ENCODE peak calls at places on chromosomes 4 and X, in six cellular contexts. H is GM23248, Q is GM23338, L is neural progenitor cell, Z is MM.1S, O is PC-9. J is an unnamed sample. For H3F3A and H4K20me1, the result is how much of the 10 kb centered on the place peaks cover.

GRCh38 chr4:66575024-66575696 is 904.9 kb upstream of the EPHA5 start:
- DNase-seq in Q (no peak), Z (no peak), H (no peak), O (peak), L (no peak), J (peak)

GRCh38 chrX:18410038-18410437 is 15.4 kb upstream of the CDKL5 start:
- DNase-seq in Z (no peak), O (no peak), H (peak), Q (peak), L (peak), J (peak)

GRCh38 chrX:35561985-35562384 is 236.2 kb upstream of the MAGEB16 start:
- DNase-seq in H (no peak), Z (no peak), O (no peak), Q (no peak), L (no peak), J (peak)

GRCh38 chr4:61638600-61638999 is 438.5 kb downstream of the ADGRL3 start:
- DNase-seq in Q (no peak), H (no peak), L (no peak), O (no peak), Z (no peak), J (peak)

GRCh38 chr4:17561195-17561909 is 15.6 kb upstream of the LAP3 start:
- DNase-seq in H (peak), O (no peak), Q (no peak), Z (no peak), L (no peak), J (peak)

GRCh38 chr4:153512952-153513500 is 46.9 kb downstream of the TMEM131L start:
- DNase-seq in L (no peak), Z (no peak), Q (no peak), H (peak), O (no peak), J (no peak)

GRCh38 chr4:126136922-126137781 is 822.4 kb downstream of the FAT4 start:
- DNase-seq in L (no peak), H (no peak), Q (no peak), Z (no peak), O (no peak), J (no peak)

GRCh38 chr4:15479089-15479912 is 9.6 kb downstream of the CC2D2A start:
- DNase-seq in L (peak), Q (peak), Z (peak), O (peak), H (peak), J (peak)

GRCh38 chrX:72029473-72030411 is 102.0 kb downstream of the RTL5 start:
- DNase-seq in L (peak), H (peak), Q (no peak), O (peak), Z (no peak), J (peak)

GRCh38 chrX:6667048-6667768 is 132.3 kb upstream of the VCX3A start:
- DNase-seq in H (no peak), L (no peak), Z (no peak), Q (no peak), O (no peak), J (no peak)

GRCh38 chr4:128596115-128596514 is 213.4 kb upstream of the JADE1 start:
- DNase-seq in O (no peak), Q (no peak), H (no peak), Z (no peak), L (no peak), J (no peak)

GRCh38 chrX:39260965-39261364 is 459.7 kb downstream of the MID1IP1 start:
- DNase-seq in H (peak), L (no peak), Q (no peak), Z (no peak), O (no peak), J (peak)

GRCh38 chr4:1321486-1321885 is 25.5 kb upstream of the UVSSA start:
- DNase-seq in O (no peak), L (no peak), Z (no peak), H (no peak), Q (no peak), J (no peak)
- H3F3A ChIP-seq in O (under half), L (under half), Z (under half), H (under half), Q (under half), J (under half)

GRCh38 chrX:23333842-23334535 is 660 bp upstream of the PTCHD1 start:
- DNase-seq in Z (no peak), O (no peak), L (peak), Q (peak), H (no peak), J (no peak)

GRCh38 chrX:23332101-23332887 is 2.4 kb upstream of the PTCHD1 start:
- DNase-seq in H (no peak), O (no peak), L (peak), Z (no peak), Q (peak), J (no peak)

GRCh38 chrX:23332888-23333821 is 1.5 kb upstream of the PTCHD1 start:
- DNase-seq in Q (peak), O (no peak), L (peak), H (no peak), Z (no peak), J (no peak)

GRCh38 chrX:23334536-23334870 is at the start of gene PTCHD1:
- DNase-seq in Q (no peak), Z (no peak), O (no peak), L (no peak), H (no peak), J (no peak)

DNA sequence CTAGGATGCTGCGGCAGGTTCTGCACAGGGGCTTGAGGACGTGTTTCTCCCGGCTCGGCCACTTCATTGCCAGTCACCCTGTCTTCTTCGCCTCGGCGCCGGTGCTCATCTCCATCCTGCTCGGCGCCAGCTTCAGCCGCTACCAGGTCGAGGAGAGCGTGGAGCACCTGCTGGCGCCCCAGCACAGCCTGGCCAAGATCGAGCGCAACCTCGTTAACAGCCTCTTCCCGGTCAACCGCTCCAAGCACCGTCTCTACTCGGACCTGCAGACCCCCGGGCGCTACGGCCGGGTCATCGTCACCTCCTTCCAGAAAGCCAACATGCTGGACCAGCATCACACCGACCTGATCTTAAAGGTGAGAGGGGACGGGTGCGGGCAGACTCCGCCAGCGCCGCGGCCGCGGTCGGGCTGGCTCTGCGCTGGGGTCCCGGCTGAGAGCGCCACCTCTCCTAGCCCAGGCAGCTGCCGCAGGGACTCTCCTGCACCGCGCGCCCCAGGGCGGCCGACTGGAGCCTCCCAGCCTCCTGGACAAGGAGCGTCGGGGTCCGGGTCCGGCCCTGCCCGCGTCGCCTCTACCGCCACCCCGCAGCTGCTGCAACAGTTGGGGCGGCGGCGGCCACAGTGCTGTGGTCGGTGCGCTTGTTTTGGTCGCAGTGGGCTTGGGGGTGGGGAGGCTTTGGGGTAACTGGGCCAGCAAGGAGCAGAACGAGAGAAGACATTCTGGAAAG is 386 bp downstream of the PTCHD1 start:
- DNase-seq in Z (no peak), H (no peak), Q (peak), O (no peak), L (peak), J (no peak)
- TF ChIP-seq EZH2 in Z (no peak), H (no peak), Q (no peak), O (no peak), L (peak), J (no peak)

GRCh38 chr4:7924163-7924562 is 15.5 kb downstream of the AFAP1 start:
- DNase-seq in H (no peak), L (no peak), Q (no peak), Z (no peak), O (peak), J (no peak)
- H4K20me1 ChIP-seq in H (under half), L (under half), Q (under half), Z (under half), O (half or more), J (under half)

DNA sequence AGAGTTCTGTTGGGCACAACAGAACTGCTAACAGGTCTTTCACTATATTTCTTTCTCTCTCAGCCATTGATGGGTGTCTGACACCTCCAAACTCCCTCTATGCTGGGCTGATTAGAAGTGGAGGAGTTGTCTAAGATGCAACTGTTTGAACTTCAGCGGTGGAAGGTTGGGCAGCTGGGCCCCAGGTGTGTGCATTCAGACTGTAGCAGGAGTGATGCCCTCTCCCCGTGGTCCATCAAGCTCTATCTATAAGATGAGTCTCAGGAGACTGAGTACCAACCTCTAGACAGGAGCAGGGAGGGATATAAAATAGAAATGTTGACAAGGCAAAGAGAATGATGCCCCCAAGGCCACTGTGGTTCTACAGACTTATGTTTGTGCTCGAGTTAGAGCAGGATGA is 28.1 kb upstream of the CHRNA9 start:
- DNase-seq in O (no peak), H (no peak), Z (peak), Q (no peak), L (no peak), J (no peak)
- H3F3A ChIP-seq in O (under half), H (under half), Z (half or more), Q (under half), L (under half), J (under half)

GRCh38 chr4:173531085-173531965 is 1.3 kb upstream of the HAND2 start:
- DNase-seq in O (no peak), Z (no peak), H (peak), Q (peak), L (peak), J (no peak)
- TF ChIP-seq EZH2 in O (no peak), Z (no peak), H (no peak), Q (peak), L (peak), J (no peak)

DNA sequence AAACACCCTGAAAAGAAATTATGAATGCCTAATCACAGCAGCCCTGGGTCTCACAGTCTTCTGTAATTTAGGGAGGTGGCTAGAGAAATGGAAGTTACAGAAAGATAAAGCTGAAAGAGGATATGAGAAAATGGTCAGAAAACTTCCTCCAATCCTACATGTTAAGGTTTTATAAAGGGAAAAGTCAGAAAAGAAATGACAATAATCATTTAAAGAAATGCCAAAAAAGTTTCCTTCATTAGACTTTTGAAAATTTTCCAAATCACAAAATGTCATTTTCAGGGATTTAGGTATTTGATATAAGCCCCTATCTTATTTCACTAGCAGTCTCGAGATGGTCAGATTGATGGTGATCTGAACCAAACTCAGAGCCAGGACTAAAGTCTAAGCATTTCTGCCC is 276.2 kb downstream of the CHIC1 start:
- DNase-seq in O (no peak), H (no peak), L (no peak), Q (no peak), Z (no peak), J (no peak)
- H4K20me1 ChIP-seq in O (under half), H (under half), L (under half), Q (under half), Z (half or more), J (under half)

DNA sequence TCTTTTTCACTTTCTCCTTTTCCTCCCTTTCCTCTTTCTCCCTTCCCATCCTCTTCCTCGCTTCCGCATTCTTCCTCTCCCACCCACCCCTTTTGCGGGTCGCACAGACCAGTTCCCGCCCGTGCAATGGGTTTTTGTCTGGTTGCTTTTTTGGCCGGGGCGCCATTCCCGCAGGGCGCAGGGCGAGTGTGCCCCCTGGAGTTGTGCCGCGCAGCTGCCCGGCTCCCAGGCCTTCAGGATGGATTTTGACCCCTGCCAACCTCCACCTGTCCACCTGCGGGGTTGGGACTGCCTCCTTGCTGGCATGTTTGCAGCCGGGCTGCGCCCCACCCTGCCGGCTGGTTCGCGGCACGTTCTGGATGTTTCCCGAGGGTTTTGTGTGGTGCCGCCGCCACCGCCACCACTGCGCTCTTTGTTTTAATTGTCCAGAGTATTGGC is 578 bp upstream of the SEL1L3 start:
- DNase-seq in Q (peak), O (peak), Z (no peak), L (peak), H (no peak), J (peak)
- H3F3A ChIP-seq in Q (under half), O (under half), Z (under half), L (under half), H (under half), J (under half)

GRCh38 chr4:57163530-57164459 is 53.6 kb upstream of the IGFBP7 start:
- DNase-seq in H (peak), L (peak), O (peak), Q (peak), Z (peak), J (peak)
- TF ChIP-seq EZH2 in H (no peak), L (no peak), O (no peak), Q (no peak), Z (no peak), J (no peak)

J was measured in PC-3.